ENCODE peak calls at places on chromosomes 7 and 10, in six cellular contexts. One of them, this sample, is unnamed.

GRCh38 chr7:47669178-47669878 is 87.4 kb upstream of the TNS3 start:
- DNase-seq in upper lobe of right lung: peak; percentile 82
- DNase-seq in fibroblast of lung: peak; percentile 97
- DNase-seq in BJ: peak; percentile 79
- DNase-seq in body of pancreas: peak; percentile 44
- DNase-seq in kidney epithelial cell: peak; percentile 92
- DNase-seq in this sample: peak; percentile 92

GRCh38 chr7:1553513-1554210 is 2.3 kb downstream of the TMEM184A start:
- DNase-seq in body of pancreas: no peak
- DNase-seq in upper lobe of right lung: no peak
- DNase-seq in fibroblast of lung: no peak
- DNase-seq in kidney epithelial cell: no peak
- DNase-seq in BJ: no peak
- DNase-seq in this sample: no peak

GRCh38 chr10:92323079-92323478 is 32.1 kb downstream of the MARCHF5 start:
- DNase-seq in upper lobe of right lung: no peak
- DNase-seq in BJ: no peak
- DNase-seq in kidney epithelial cell: no peak
- DNase-seq in body of pancreas: no peak
- DNase-seq in fibroblast of lung: no peak
- DNase-seq in this sample: no peak

GRCh38 chr10:24825551-24825950 is 101.9 kb upstream of the ARHGAP21 start:
- DNase-seq in fibroblast of lung: peak; percentile 58
- DNase-seq in BJ: peak; percentile 24
- DNase-seq in kidney epithelial cell: no peak
- DNase-seq in upper lobe of right lung: no peak
- DNase-seq in body of pancreas: no peak
- DNase-seq in this sample: peak; percentile 44

GRCh38 chr7:3957735-3958491 is 656.9 kb downstream of the SDK1 start:
- DNase-seq in body of pancreas: no peak
- DNase-seq in kidney epithelial cell: no peak
- DNase-seq in fibroblast of lung: no peak
- DNase-seq in upper lobe of right lung: no peak
- DNase-seq in BJ: no peak
- DNase-seq in this sample: peak; percentile 12

GRCh38 chr10:129505500-129506075 is 38.5 kb downstream of the MGMT start:
- DNase-seq in BJ: no peak
- DNase-seq in kidney epithelial cell: no peak
- DNase-seq in upper lobe of right lung: no peak
- DNase-seq in fibroblast of lung: no peak
- DNase-seq in body of pancreas: no peak
- DNase-seq in this sample: no peak

GRCh38 chr10:62459072-62459471 is 84.9 kb downstream of the ZNF365 start:
- DNase-seq in upper lobe of right lung: no peak
- DNase-seq in fibroblast of lung: peak; percentile 70
- DNase-seq in body of pancreas: no peak
- DNase-seq in BJ: peak; percentile 76
- DNase-seq in kidney epithelial cell: no peak
- DNase-seq in this sample: peak; percentile 86

GRCh38 chr7:66883716-66884115 is 37.3 kb upstream of the TMEM248 start:
- DNase-seq in fibroblast of lung: peak; percentile 74
- DNase-seq in kidney epithelial cell: no peak
- DNase-seq in body of pancreas: no peak
- DNase-seq in BJ: no peak
- DNase-seq in upper lobe of right lung: no peak
- DNase-seq in this sample: no peak

GRCh38 chr10:15780353-15781135 is 60.8 kb upstream of the ITGA8 start:
- DNase-seq in body of pancreas: peak; percentile 28
- DNase-seq in BJ: no peak
- DNase-seq in upper lobe of right lung: no peak
- DNase-seq in fibroblast of lung: peak; percentile 27
- DNase-seq in kidney epithelial cell: no peak
- DNase-seq in this sample: peak; percentile 20

GRCh38 chr10:114026189-114027040 is 17.3 kb upstream of the ADRB1 start:
- DNase-seq in kidney epithelial cell: peak; percentile 74
- DNase-seq in upper lobe of right lung: no peak
- DNase-seq in fibroblast of lung: peak; percentile 86
- DNase-seq in body of pancreas: no peak
- DNase-seq in BJ: peak; percentile 51
- DNase-seq in this sample: peak; percentile 69

GRCh38 chr10:114631090-114631677 is 26.9 kb downstream of the ABLIM1 start:
- DNase-seq in upper lobe of right lung: no peak
- DNase-seq in body of pancreas: no peak
- DNase-seq in BJ: no peak
- DNase-seq in fibroblast of lung: no peak
- DNase-seq in kidney epithelial cell: no peak
- DNase-seq in this sample: no peak

DNA sequence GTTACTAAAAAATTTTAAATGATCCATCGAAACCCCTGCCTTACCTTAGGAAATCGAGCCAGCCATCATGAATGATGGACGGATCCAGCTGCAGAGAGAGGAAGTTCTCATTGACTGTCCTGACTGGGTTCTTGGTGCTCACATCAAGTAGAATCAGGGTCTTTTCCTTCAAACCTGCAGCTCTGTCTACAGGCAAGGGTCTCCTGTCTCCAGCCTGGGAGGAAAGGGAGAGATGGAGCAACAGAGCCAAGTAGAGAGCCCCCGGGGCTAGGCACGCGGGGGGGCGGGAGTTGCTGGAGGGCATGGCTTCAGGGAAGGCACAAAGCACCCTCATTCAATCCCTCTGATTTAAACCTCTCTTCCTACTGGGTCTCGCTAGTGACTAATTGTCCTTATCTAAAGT is at the start of gene HPSE2:
- DNase-seq in upper lobe of right lung: no peak
- DNase-seq in body of pancreas: no peak
- DNase-seq in kidney epithelial cell: no peak
- DNase-seq in BJ: no peak
- DNase-seq in fibroblast of lung: no peak
- DNase-seq in this sample: no peak
- H3K4me3 ChIP-seq in upper lobe of right lung: peak within 1 kb of the TSS; percentile 51
- H3K4me3 ChIP-seq in body of pancreas: no peak within 1 kb of the TSS
- H3K4me3 ChIP-seq in kidney epithelial cell: no peak within 1 kb of the TSS
- H3K4me3 ChIP-seq in BJ: no peak within 1 kb of the TSS
- H3K4me3 ChIP-seq in fibroblast of lung: peak within 1 kb of the TSS; percentile 59
- H3K4me3 ChIP-seq in this sample: peak within 1 kb of the TSS; percentile 45

DNA sequence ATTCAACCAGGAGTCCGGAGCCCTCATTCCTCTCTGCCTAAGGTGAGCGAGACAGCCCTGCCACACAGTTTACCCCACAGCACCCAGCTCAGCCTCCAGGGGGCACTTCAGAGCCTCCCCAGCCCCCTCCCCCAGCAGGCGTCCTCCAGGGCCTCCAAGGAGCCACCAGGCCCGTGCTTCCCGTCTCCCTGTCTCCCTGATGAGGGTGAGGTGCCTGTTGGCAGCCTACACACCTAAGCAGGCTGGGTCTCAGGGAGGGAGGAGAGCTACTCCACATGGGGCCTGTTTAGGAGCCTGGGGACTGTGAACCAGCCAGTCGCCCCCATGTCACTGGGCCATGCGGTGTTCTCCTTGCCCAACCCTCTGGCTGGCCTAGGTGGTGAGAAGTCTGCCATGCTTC is 28.9 kb upstream of the TRIM8 start:
- DNase-seq in kidney epithelial cell: no peak
- DNase-seq in fibroblast of lung: no peak
- DNase-seq in body of pancreas: peak; percentile 38
- DNase-seq in upper lobe of right lung: no peak
- DNase-seq in BJ: no peak
- DNase-seq in this sample: no peak
- TF ChIP-seq CTCF in kidney epithelial cell: peak; percentile 48
- TF ChIP-seq CTCF in fibroblast of lung: peak; percentile 20
- TF ChIP-seq CTCF in body of pancreas: peak; percentile 39
- TF ChIP-seq CTCF in upper lobe of right lung: no peak
- TF ChIP-seq CTCF in BJ: peak; percentile 40
- TF ChIP-seq CTCF in this sample: peak; percentile 29

GRCh38 chr7:63925262-63925625 is 73.4 kb upstream of the ZNF722 start:
- DNase-seq in BJ: no peak
- DNase-seq in fibroblast of lung: no peak
- DNase-seq in body of pancreas: peak; percentile 48
- DNase-seq in kidney epithelial cell: no peak
- DNase-seq in upper lobe of right lung: no peak
- DNase-seq in this sample: no peak

GRCh38 chr7:63925626-63926460 is 72.8 kb upstream of the ZNF722 start:
- DNase-seq in fibroblast of lung: peak; percentile 2
- DNase-seq in BJ: peak; percentile 4
- DNase-seq in body of pancreas: peak; percentile 96
- DNase-seq in kidney epithelial cell: no peak
- DNase-seq in upper lobe of right lung: peak; percentile 95
- DNase-seq in this sample: peak; percentile 16

GRCh38 chr7:63931985-63932577 is 66.6 kb upstream of the ZNF722 start:
- DNase-seq in fibroblast of lung: no peak
- DNase-seq in kidney epithelial cell: no peak
- DNase-seq in upper lobe of right lung: no peak
- DNase-seq in BJ: no peak
- DNase-seq in body of pancreas: no peak
- DNase-seq in this sample: no peak

GRCh38 chr7:63931057-63931600 is 67.5 kb upstream of the ZNF722 start:
- DNase-seq in body of pancreas: no peak
- DNase-seq in fibroblast of lung: no peak
- DNase-seq in upper lobe of right lung: no peak
- DNase-seq in kidney epithelial cell: no peak
- DNase-seq in BJ: no peak
- DNase-seq in this sample: no peak

GRCh38 chr7:63927261-63927660 is 71.4 kb upstream of the ZNF722 start:
- DNase-seq in fibroblast of lung: no peak
- DNase-seq in BJ: no peak
- DNase-seq in kidney epithelial cell: no peak
- DNase-seq in upper lobe of right lung: no peak
- DNase-seq in body of pancreas: no peak
- DNase-seq in this sample: no peak
- H3K4me3 ChIP-seq in fibroblast of lung: no peak overlapping the region
- H3K4me3 ChIP-seq in BJ: no peak overlapping the region
- H3K4me3 ChIP-seq in kidney epithelial cell: no peak overlapping the region
- H3K4me3 ChIP-seq in upper lobe of right lung: peak overlapping the region; percentile 74
- H3K4me3 ChIP-seq in body of pancreas: no peak overlapping the region
- H3K4me3 ChIP-seq in this sample: no peak overlapping the region

GRCh38 chr10:49364747-49365146 is 31.1 kb downstream of the DRGX start:
- DNase-seq in BJ: no peak
- DNase-seq in fibroblast of lung: no peak
- DNase-seq in upper lobe of right lung: no peak
- DNase-seq in kidney epithelial cell: no peak
- DNase-seq in body of pancreas: no peak
- DNase-seq in this sample: no peak

GRCh38 chr10:49365275-49365674 is 30.6 kb downstream of the DRGX start:
- DNase-seq in upper lobe of right lung: no peak
- DNase-seq in fibroblast of lung: no peak
- DNase-seq in kidney epithelial cell: no peak
- DNase-seq in BJ: no peak
- DNase-seq in body of pancreas: no peak
- DNase-seq in this sample: no peak

GRCh38 chr10:49367600-49367999 is 28.3 kb downstream of the DRGX start:
- DNase-seq in upper lobe of right lung: no peak
- DNase-seq in fibroblast of lung: no peak
- DNase-seq in kidney epithelial cell: no peak
- DNase-seq in BJ: no peak
- DNase-seq in body of pancreas: no peak
- DNase-seq in this sample: no peak

GRCh38 chr10:49366460-49366859 is 29.4 kb downstream of the DRGX start:
- DNase-seq in fibroblast of lung: no peak
- DNase-seq in kidney epithelial cell: no peak
- DNase-seq in BJ: no peak
- DNase-seq in body of pancreas: no peak
- DNase-seq in upper lobe of right lung: no peak
- DNase-seq in this sample: no peak

GRCh38 chr10:49365675-49366415 is 30.0 kb downstream of the DRGX start:
- DNase-seq in kidney epithelial cell: no peak
- DNase-seq in BJ: no peak
- DNase-seq in fibroblast of lung: no peak
- DNase-seq in body of pancreas: no peak
- DNase-seq in upper lobe of right lung: no peak
- DNase-seq in this sample: no peak
- TF ChIP-seq CTCF in kidney epithelial cell: no peak
- TF ChIP-seq CTCF in BJ: no peak
- TF ChIP-seq CTCF in fibroblast of lung: no peak
- TF ChIP-seq CTCF in body of pancreas: no peak
- TF ChIP-seq CTCF in upper lobe of right lung: no peak
- TF ChIP-seq CTCF in this sample: no peak

DNA sequence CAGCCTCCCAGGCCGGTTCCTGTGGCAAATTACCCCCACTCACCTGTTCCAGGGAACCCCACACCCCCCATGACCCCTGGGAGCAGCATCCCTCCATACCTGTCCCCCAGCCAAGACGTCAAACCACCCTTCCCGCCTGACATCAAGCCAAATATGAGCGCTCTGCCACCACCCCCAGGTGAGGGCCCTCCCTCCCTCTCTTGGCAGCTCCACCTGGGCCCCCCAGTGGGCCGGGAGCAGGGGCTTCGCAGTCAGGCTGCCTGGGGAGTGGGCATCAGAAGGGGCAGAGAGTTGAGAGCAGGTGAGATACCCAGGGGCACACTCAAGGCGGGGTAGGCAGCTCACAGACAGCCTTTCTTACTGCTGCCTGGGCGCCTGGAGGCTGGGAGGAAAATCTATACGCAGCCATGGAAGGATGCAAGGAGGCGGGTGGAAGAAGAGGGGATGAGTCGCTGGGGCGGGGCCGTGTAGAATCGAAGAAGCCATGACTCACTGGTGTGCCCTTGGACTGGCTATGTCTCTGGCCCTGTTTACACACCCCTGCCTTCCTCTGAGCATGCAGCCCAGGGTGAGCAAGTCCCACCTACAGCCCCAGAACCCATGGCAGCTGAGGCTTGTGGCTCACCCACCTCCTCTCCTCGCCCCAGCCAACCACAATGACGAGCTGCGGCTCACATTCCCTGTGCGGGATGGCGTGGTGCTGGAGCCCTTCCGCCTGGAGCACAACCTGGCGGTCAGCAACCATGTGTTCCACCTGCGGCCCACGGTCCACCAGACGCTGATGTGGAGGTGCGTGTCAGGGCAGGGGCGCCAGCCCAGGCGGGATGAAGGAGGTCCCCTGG is 48.6 kb upstream of the PPIF start:
- DNase-seq in body of pancreas: no peak
- DNase-seq in BJ: peak; percentile 84
- DNase-seq in kidney epithelial cell: peak; percentile 93
- DNase-seq in fibroblast of lung: peak; percentile 99
- DNase-seq in upper lobe of right lung: no peak
- DNase-seq in this sample: peak; percentile 87
- H3K4me3 ChIP-seq in body of pancreas: no peak overlapping the region
- H3K4me3 ChIP-seq in BJ: no peak overlapping the region
- H3K4me3 ChIP-seq in kidney epithelial cell: no peak overlapping the region
- H3K4me3 ChIP-seq in fibroblast of lung: no peak overlapping the region
- H3K4me3 ChIP-seq in upper lobe of right lung: no peak overlapping the region
- H3K4me3 ChIP-seq in this sample: no peak overlapping the region

DNA sequence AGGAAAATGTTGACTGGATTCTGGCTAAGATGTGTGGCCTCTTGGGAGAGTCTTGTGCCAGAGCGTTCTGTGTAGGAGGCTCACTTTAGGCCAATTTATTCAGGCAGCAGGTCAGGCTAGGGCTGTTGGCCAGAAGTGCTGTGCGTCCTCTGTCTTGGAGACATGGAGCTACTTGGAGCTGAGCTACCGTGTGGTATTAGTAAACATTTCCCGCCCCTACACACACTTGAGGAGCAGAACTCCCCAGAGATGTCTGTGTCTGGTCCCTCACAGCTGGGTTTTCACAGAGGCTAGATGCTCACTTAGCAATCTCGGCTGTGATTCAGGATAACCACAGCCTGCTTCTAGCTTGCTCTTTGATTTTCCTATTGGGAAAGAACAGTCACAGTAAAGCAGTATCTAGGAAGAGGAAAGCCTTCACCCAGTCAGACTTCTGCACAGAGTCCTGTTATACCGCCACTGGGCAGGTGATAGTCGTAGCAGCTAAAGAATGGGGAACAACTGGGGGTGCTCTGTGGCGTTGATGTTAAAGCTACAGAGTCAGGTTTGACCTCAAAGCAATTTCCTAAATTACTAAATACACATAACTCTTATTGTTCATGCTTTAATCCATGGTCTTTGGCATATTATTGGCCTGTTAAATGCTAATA is 86.7 kb downstream of the MDFIC start:
- DNase-seq in body of pancreas: peak; percentile 45
- DNase-seq in kidney epithelial cell: no peak
- DNase-seq in BJ: no peak
- DNase-seq in upper lobe of right lung: no peak
- DNase-seq in fibroblast of lung: peak; percentile 76
- DNase-seq in this sample: peak; percentile 90
- TF ChIP-seq CTCF in body of pancreas: no peak
- TF ChIP-seq CTCF in kidney epithelial cell: no peak
- TF ChIP-seq CTCF in BJ: no peak
- TF ChIP-seq CTCF in upper lobe of right lung: no peak
- TF ChIP-seq CTCF in fibroblast of lung: no peak
- TF ChIP-seq CTCF in this sample: no peak

This sample was measured in fibroblast of pulmonary artery.